ENCODE peak calls at places on chromosomes 6 and 20, in eight cellular contexts. M, U, V, T, H, Z, Q and J are unnamed samples. For H3K4me1, the result is how much of the 10 kb centered on the place peaks cover.

GRCh38 chr6:11434565-11435326 is 102.8 kb upstream of the TMEM170B start:
- DNase-seq in M (no peak), U (no peak), V (peak), T (no peak), H (no peak), Z (no peak), Q (peak), J (no peak)

GRCh38 chr20:7087803-7088202 is 320.3 kb downstream of the BMP2 start:
- DNase-seq in M (no peak), U (no peak), V (no peak), T (no peak), H (no peak), Z (no peak), Q (no peak), J (no peak)

GRCh38 chr20:57440678-57441509 is 49.7 kb downstream of the RBM38 start:
- DNase-seq in M (no peak), U (peak), V (peak), T (no peak), H (peak), Z (no peak), Q (peak), J (peak)

GRCh38 chr6:104860221-104860620 is 502 bp upstream of the HACE1 start:
- DNase-seq in M (no peak), U (no peak), V (no peak), T (no peak), H (no peak), Z (no peak), Q (no peak), J (no peak)

GRCh38 chr6:12369781-12370262 is 79.7 kb downstream of the EDN1 start:
- DNase-seq in M (no peak), U (no peak), V (no peak), T (no peak), H (no peak), Z (no peak), Q (no peak), J (no peak)

GRCh38 chr6:4300917-4301316 is 165.5 kb upstream of the ECI2 start:
- DNase-seq in M (no peak), U (no peak), V (no peak), T (no peak), H (no peak), Z (no peak), Q (no peak), J (no peak)

GRCh38 chr6:36545767-36546663 is 1.3 kb downstream of the STK38 start:
- DNase-seq in M (no peak), U (no peak), V (peak), T (no peak), H (peak), Z (no peak), Q (peak), J (peak)

GRCh38 chr6:28565823-28566526 is 40.3 kb downstream of the GPX5 start:
- DNase-seq in M (no peak), U (no peak), V (no peak), T (no peak), H (no peak), Z (no peak), Q (no peak), J (no peak)

GRCh38 chr20:35511814-35512420 is 17.5 kb downstream of the C20orf173 start:
- DNase-seq in M (no peak), U (no peak), V (peak), T (no peak), H (peak), Z (no peak), Q (peak), J (peak)

GRCh38 chr6:146265051-146265450 is 236.2 kb downstream of the GRM1 start:
- DNase-seq in M (no peak), U (no peak), V (no peak), T (no peak), H (no peak), Z (no peak), Q (no peak), J (no peak)

GRCh38 chr20:4476903-4477302 is 244.8 kb upstream of the PRND start:
- DNase-seq in M (no peak), U (no peak), V (no peak), T (no peak), H (no peak), Z (no peak), Q (no peak), J (no peak)

GRCh38 chr6:143271024-143271423 is 179.5 kb downstream of the ADAT2 start:
- DNase-seq in M (no peak), U (peak), V (peak), T (no peak), H (no peak), Z (no peak), Q (peak), J (no peak)

GRCh38 chr6:108435391-108435790 is 125.3 kb upstream of the FOXO3 start:
- DNase-seq in M (no peak), U (no peak), V (no peak), T (no peak), H (no peak), Z (no peak), Q (no peak), J (no peak)

GRCh38 chr6:146240307-146240706 is 211.4 kb downstream of the GRM1 start:
- DNase-seq in M (no peak), U (no peak), V (no peak), T (no peak), H (no peak), Z (no peak), Q (no peak), J (no peak)

GRCh38 chr20:45258669-45259068 is 4.3 kb upstream of the SLPI start:
- DNase-seq in M (no peak), U (no peak), V (no peak), T (no peak), H (peak), Z (no peak), Q (no peak), J (no peak)

GRCh38 chr6:96787846-96788580 is 49.3 kb downstream of the GPR63 start:
- DNase-seq in M (no peak), U (no peak), V (no peak), T (no peak), H (no peak), Z (no peak), Q (no peak), J (no peak)

GRCh38 chr6:33178755-33179475 is 13.4 kb downstream of the COL11A2 start:
- DNase-seq in M (no peak), U (no peak), V (no peak), T (no peak), H (no peak), Z (no peak), Q (peak), J (no peak)

GRCh38 chr6:16676978-16677377 is 84.3 kb downstream of the ATXN1 start:
- DNase-seq in M (no peak), U (no peak), V (peak), T (no peak), H (peak), Z (no peak), Q (no peak), J (no peak)

GRCh38 chr6:45293306-45293705 is 34.8 kb upstream of the RUNX2 start:
- DNase-seq in M (no peak), U (no peak), V (no peak), T (no peak), H (no peak), Z (no peak), Q (no peak), J (no peak)

GRCh38 chr6:158703121-158703839 is 53.4 kb downstream of the SYTL3 start:
- DNase-seq in M (no peak), U (no peak), V (no peak), T (no peak), H (no peak), Z (no peak), Q (peak), J (no peak)

GRCh38 chr20:11246251-11246775 is 572.5 kb upstream of the JAG1 start:
- DNase-seq in M (no peak), U (no peak), V (no peak), T (no peak), H (no peak), Z (no peak), Q (no peak), J (no peak)

GRCh38 chr6:33085627-33086026 is 9.8 kb downstream of the HLA-DPB1 start:
- DNase-seq in M (no peak), U (no peak), V (no peak), T (no peak), H (no peak), Z (no peak), Q (no peak), J (no peak)

GRCh38 chr20:57564951-57565642 is 4.2 kb downstream of the PCK1 start:
- DNase-seq in M (no peak), U (no peak), V (no peak), T (no peak), H (no peak), Z (no peak), Q (peak), J (no peak)

GRCh38 chr6:71404967-71405278 is 116.3 kb downstream of the OGFRL1 start:
- DNase-seq in M (no peak), U (no peak), V (no peak), T (no peak), H (no peak), Z (no peak), Q (no peak), J (no peak)

GRCh38 chr6:71405416-71405815 is 116.8 kb downstream of the OGFRL1 start:
- DNase-seq in M (no peak), U (no peak), V (no peak), T (no peak), H (no peak), Z (no peak), Q (no peak), J (no peak)

GRCh38 chr6:71408966-71409723 is 120.5 kb downstream of the OGFRL1 start:
- DNase-seq in M (no peak), U (no peak), V (no peak), T (no peak), H (no peak), Z (no peak), Q (no peak), J (no peak)

GRCh38 chr6:71404145-71404966 is 115.7 kb downstream of the OGFRL1 start:
- DNase-seq in M (no peak), U (no peak), V (peak), T (no peak), H (no peak), Z (no peak), Q (no peak), J (peak)

DNA sequence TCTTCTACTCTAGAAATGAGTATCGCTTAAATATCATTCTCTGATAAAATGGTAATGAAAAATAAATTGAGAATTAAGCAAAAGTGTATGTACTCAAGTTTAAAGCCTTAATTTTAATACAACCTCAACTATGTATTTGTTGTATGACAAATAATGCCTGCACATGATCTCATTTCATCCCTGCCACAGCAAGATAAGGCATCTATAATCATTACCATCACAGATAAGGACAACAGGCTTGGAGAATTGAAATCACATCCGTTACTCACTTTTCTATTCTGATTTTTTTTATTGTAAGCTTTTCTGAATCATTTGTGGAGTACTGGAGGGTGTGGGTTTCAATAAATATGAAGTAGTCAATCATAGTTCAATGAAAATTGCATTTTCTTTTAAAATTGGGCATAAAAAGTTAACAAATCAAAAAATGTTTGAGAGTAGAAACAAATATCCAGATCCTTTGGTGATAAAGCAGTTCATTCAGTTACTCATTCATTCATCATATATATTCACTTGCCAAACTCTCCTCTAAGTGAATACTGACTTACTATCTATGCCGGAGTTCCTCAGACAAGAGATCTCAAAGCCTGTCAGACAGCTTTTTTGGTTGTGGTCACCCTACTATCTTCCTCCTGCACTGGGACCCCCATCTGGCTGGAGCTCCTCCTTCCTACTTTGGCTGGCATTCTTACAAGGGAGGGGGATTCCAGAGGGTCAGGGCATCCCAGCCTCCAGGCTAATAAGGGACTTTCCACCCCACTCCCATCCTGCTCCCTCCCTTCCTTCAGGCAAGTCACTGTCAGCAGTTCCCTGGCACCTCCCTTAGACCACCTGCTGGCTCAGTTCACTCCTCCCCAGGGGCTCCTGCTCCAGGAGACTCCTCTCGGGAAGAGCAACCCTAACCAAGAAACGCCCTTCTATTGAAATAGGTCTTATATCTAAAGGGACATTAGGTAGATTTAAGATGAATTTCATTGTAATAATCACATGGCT is 118.6 kb downstream of the OGFRL1 start:
- DNase-seq in M (peak), U (no peak), V (no peak), T (no peak), H (peak), Z (no peak), Q (no peak), J (no peak)
- H3K4me1 ChIP-seq in M (under half), U (under half), V (under half), T (under half), H (under half), Z (under half), Q (half or more), J (under half)

DNA sequence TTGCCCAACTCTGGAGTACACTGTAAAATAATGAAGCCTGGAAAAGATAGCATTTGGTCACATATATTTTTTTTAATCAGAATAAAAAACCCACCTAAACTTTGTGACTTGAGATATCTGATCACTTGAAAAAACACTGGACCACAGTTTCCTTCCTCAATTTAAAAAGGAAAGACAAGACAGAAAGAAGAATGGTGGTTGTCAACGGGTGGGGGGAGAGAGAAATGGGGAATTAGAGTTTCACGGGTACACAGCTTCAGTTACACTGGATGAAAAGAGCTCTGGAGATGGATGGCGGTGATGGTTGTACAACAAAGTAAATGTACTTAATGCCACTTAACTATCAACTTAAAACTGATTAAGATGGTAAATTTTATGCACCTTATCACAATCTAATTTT is 14.7 kb upstream of the DST start:
- DNase-seq in M (no peak), U (no peak), V (no peak), T (no peak), H (no peak), Z (no peak), Q (no peak), J (no peak)
- H3K4me3 ChIP-seq in M (no peak), U (no peak), V (no peak), T (no peak), H (no peak), Z (no peak), Q (no peak), J (no peak)

GRCh38 chr20:62897666-62898065 is 28.6 kb downstream of the DIDO1 start:
- DNase-seq in M (no peak), U (no peak), V (no peak), T (no peak), H (no peak), Z (no peak), Q (peak), J (no peak)

GRCh38 chr20:62894261-62894660 is 32.0 kb downstream of the DIDO1 start:
- DNase-seq in M (no peak), U (no peak), V (no peak), T (no peak), H (no peak), Z (no peak), Q (peak), J (no peak)

GRCh38 chr20:62893700-62894099 is 32.1 kb upstream of the TCFL5 start:
- DNase-seq in M (no peak), U (no peak), V (no peak), T (no peak), H (peak), Z (no peak), Q (peak), J (no peak)

GRCh38 chr20:62896526-62896925 is 29.8 kb downstream of the DIDO1 start:
- DNase-seq in M (no peak), U (no peak), V (no peak), T (no peak), H (no peak), Z (no peak), Q (peak), J (no peak)

DNA sequence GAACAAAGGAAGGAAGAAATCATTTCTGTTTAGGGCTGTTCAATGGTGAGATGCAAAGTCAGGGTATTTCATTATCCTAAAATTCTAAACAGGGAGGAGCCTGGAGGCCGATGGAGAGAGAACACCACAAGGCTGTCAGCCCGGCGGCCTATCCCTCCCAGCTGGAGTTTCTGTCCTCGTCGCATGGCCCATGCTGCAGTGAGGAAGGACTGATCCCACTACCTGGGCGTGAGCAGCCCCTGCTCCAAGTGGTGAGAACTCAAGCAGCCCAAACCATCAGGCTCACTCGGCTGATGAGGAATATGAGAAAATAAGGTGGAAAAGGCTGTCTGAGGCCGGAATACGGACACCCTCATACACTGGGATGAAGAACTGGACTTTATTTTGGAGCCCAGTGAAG is 30.8 kb downstream of the DIDO1 start:
- DNase-seq in M (no peak), U (no peak), V (no peak), T (no peak), H (no peak), Z (no peak), Q (peak), J (no peak)
- H3K4me1 ChIP-seq in M (under half), U (under half), V (under half), T (under half), H (under half), Z (under half), Q (under half), J (under half)

GRCh38 chr6:152387091-152387490 is 250.1 kb downstream of the SYNE1 start:
- DNase-seq in M (no peak), U (no peak), V (no peak), T (no peak), H (no peak), Z (no peak), Q (no peak), J (no peak)

GRCh38 chr6:152386131-152386530 is 251.0 kb downstream of the SYNE1 start:
- DNase-seq in M (no peak), U (no peak), V (no peak), T (no peak), H (no peak), Z (no peak), Q (no peak), J (no peak)

GRCh38 chr6:152394303-152394702 is 242.9 kb downstream of the SYNE1 start:
- DNase-seq in M (no peak), U (no peak), V (no peak), T (no peak), H (no peak), Z (no peak), Q (no peak), J (no peak)

GRCh38 chr6:152391179-152391880 is 245.8 kb downstream of the SYNE1 start:
- DNase-seq in M (no peak), U (no peak), V (no peak), T (no peak), H (no peak), Z (no peak), Q (no peak), J (no peak)
- H3K4me3 ChIP-seq in M (no peak), U (no peak), V (no peak), T (no peak), H (no peak), Z (no peak), Q (no peak), J (no peak)

GRCh38 chr6:41640436-41640835 is 2.2 kb downstream of the MDFI start:
- DNase-seq in M (peak), U (no peak), V (peak), T (no peak), H (no peak), Z (no peak), Q (peak), J (peak)

GRCh38 chr6:41642090-41642959 is 4.1 kb downstream of the MDFI start:
- DNase-seq in M (no peak), U (no peak), V (no peak), T (no peak), H (no peak), Z (no peak), Q (peak), J (no peak)

GRCh38 chr6:41639556-41640371 is 1.5 kb downstream of the MDFI start:
- DNase-seq in M (peak), U (no peak), V (peak), T (no peak), H (no peak), Z (no peak), Q (peak), J (peak)

GRCh38 chr6:41642960-41643898 is 5.0 kb downstream of the MDFI start:
- DNase-seq in M (no peak), U (no peak), V (no peak), T (no peak), H (no peak), Z (no peak), Q (peak), J (no peak)

DNA sequence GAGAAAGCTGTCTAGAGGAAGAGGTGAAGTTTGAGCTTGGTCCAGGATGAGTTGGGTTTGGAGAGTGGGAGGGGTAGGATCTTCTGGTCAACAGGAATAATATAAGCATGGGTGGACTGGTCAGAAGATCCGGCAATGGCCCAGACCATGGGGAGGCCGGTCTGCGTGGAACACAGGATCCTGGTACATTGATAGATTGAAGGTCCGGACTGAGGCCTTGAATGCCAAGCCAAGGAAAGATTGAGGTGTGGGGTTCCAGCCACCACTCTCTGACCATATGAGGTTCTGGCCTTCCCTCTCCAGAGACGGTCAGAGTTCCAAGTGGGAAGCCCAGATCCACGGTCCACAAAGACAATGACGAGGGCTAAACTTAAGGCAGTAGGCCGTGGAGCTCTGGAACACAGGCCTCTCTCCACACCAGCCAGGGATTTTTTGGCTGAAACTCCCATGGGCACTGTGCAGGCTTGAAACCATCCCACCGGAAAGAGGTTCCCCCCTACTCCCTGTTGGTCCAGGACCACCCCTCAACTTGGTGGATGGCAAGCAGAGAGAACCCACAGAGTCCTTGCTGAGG is 3.2 kb downstream of the MDFI start:
- DNase-seq in M (no peak), U (no peak), V (no peak), T (no peak), H (no peak), Z (no peak), Q (peak), J (no peak)
- H3K4me1 ChIP-seq in M (under half), U (under half), V (under half), T (under half), H (half or more), Z (under half), Q (under half), J (half or more)

GRCh38 chr6:64054870-64055269 is 419.3 kb downstream of the PHF3 start:
- DNase-seq in M (no peak), U (no peak), V (no peak), T (no peak), H (no peak), Z (no peak), Q (no peak), J (no peak)
- H3K4me3 ChIP-seq in M (no peak), U (no peak), V (no peak), T (no peak), H (no peak), Z (no peak), Q (no peak), J (no peak)